ENCODE peak calls at places on chromosomes 5 and 9, in seven cellular contexts. D is body of pancreas, Z is heart left ventricle, N is H9, J is natural killer cell, B is tibial nerve, V is prostate gland. U is an unnamed sample.

GRCh38 chr9:85228111-85228855 is 513.5 kb downstream of the AGTPBP1 start:
- DNase-seq in D (no peak), Z (no peak), N (no peak), J (no peak), B (no peak), V (no peak), U (no peak)

GRCh38 chr5:6736106-6736505 is 22.9 kb downstream of the TENT4A start:
- DNase-seq in D (no peak), Z (no peak), N (no peak), J (no peak), B (no peak), V (no peak), U (peak; percentile 32)

GRCh38 chr9:37262410-37262809 is 142.0 kb downstream of the ZCCHC7 start:
- DNase-seq in D (peak; percentile 5), Z (no peak), N (no peak), J (no peak), B (no peak), V (no peak), U (no peak)

GRCh38 chr9:69325409-69326212 is 596 bp downstream of the ENTREP1 start:
- DNase-seq in D (peak; percentile 21), Z (peak; percentile 66), N (peak; percentile 52), J (no peak), B (no peak), V (peak; percentile 39), U (no peak)

GRCh38 chr9:99724640-99725039 is 97.0 kb upstream of the NR4A3 start:
- DNase-seq in D (no peak), Z (no peak), N (no peak), J (no peak), B (no peak), V (no peak), U (no peak)

GRCh38 chr5:38719916-38720315 is 125.9 kb upstream of the OSMR start:
- DNase-seq in D (no peak), Z (no peak), N (no peak), J (no peak), B (no peak), V (no peak), U (no peak)

GRCh38 chr5:181191526-181192336 is 13.3 kb downstream of the TRIM7 start:
- DNase-seq in D (peak; percentile 96), Z (peak; percentile 97), N (peak; percentile 95), J (peak; percentile 99), B (peak; percentile 93), V (peak; percentile 94), U (peak; percentile 99)

GRCh38 chr5:92678576-92679105 is 902.4 kb downstream of the NR2F1-AS1 start:
- DNase-seq in D (no peak), Z (no peak), N (no peak), J (no peak), B (no peak), V (no peak), U (no peak)

GRCh38 chr5:1666812-1667588 is 132.6 kb downstream of the MRPL36 start:
- DNase-seq in D (peak; percentile 32), Z (peak; percentile 57), N (peak; percentile 81), J (peak; percentile 53), B (no peak), V (peak; percentile 31), U (peak; percentile 89)

GRCh38 chr5:69049151-69049550 is 44.7 kb upstream of the SLC30A5 start:
- DNase-seq in D (no peak), Z (no peak), N (no peak), J (no peak), B (no peak), V (no peak), U (no peak)

GRCh38 chr9:2857564-2858198 is 13.8 kb upstream of the PUM3 start:
- DNase-seq in D (peak; percentile 81), Z (no peak), N (peak; percentile 55), J (no peak), B (peak; percentile 45), V (peak; percentile 65), U (peak; percentile 72)

DNA sequence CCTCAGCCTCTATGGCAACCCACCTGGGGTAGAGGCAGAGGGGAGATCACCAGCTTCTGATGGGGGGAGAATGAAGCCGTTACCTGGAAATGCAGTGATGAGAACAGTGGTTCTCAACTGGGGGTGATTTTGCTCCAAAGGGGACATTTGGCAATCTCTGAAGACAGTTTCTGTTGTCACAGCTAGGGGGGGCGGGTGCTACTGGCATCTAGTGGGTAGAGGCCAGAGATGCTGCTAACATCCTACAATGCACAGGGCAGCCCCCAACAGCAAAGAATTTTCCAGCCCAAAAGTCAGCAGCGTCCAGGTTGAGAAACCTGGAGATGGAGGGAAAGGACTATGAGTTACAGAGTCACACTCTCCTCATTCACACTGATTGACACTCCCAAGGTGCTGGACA is 84.5 kb downstream of the FGF1 start:
- DNase-seq in D (no peak), Z (no peak), N (no peak), J (no peak), B (no peak), V (no peak), U (no peak)
- TF ChIP-seq CTCF in D (no peak), Z (no peak), N (peak; percentile 51), J (no peak), B (no peak), V (no peak), U (no peak)

DNA sequence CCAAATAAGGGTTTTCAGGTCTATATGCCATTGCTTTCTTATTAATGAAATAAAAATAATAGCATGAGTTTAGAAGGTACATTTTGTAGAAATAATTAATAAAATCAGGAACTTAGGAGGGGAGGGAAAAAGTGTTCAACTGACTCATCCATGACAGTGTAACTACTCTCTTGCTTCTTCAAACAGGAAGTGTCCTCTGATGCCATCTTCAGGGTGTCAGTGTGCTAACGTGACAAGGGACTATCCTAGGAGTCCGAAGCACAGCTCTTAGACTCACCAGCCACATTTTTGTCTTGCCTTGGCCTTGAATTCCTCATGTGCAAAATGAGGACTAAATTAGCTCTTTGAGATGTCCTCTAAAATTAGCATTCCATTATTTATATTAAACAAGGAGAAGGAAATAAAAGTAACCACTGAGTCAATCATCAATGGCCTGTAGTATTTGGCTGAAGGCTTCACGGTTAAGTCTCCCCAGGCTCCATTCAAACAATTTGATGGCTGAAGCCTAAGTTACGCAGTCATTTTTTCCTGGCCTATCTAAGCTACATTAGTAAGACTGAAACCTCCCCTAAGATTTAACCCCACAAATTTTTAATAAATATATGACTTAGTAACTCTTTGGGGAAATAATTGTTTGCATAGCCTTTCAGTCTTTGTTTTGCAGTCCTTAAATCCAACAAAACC is 151.1 kb downstream of the ARL15 start:
- DNase-seq in D (no peak), Z (no peak), N (no peak), J (no peak), B (no peak), V (no peak), U (no peak)
- TF ChIP-seq CTCF in D (no peak), Z (no peak), N (peak; percentile 37), J (no peak), B (no peak), V (no peak), U (no peak)

GRCh38 chr5:123546657-123547056 is 34.7 kb downstream of the CSNK1G3 start:
- DNase-seq in D (no peak), Z (no peak), N (no peak), J (no peak), B (no peak), V (no peak), U (no peak)

GRCh38 chr5:123540534-123540933 is 28.6 kb downstream of the CSNK1G3 start:
- DNase-seq in D (no peak), Z (no peak), N (no peak), J (no peak), B (no peak), V (no peak), U (no peak)

GRCh38 chr5:123543438-123543837 is 31.5 kb downstream of the CSNK1G3 start:
- DNase-seq in D (no peak), Z (no peak), N (no peak), J (no peak), B (no peak), V (no peak), U (no peak)

GRCh38 chr5:123549256-123549904 is 37.4 kb downstream of the CSNK1G3 start:
- DNase-seq in D (no peak), Z (no peak), N (no peak), J (peak; percentile 64), B (no peak), V (no peak), U (no peak)

DNA sequence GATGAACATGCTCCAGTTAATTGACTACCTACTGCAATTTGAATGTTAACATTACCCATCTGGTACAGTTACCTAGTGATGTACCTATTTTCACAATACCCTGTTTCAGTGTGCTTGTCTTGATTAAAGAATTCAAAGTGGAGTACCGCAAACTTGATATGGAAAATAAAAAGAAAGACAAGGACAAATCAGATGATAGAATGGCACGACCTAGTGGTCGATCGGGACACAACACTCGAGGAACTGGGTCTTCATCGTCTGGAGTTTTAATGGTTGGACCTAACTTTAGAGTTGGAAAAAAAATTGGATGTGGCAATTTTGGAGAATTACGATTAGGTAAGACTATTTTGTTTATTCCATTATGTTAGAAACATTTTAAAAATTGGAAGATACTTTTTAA is 33.5 kb downstream of the CSNK1G3 start:
- DNase-seq in D (peak; percentile 7), Z (no peak), N (no peak), J (no peak), B (no peak), V (no peak), U (no peak)
- TF ChIP-seq CTCF in D (no peak), Z (peak; percentile 23), N (peak; percentile 72), J (peak; percentile 57), B (no peak), V (no peak), U (peak; percentile 65)

GRCh38 chr5:74684900-74685851 is at the start of gene HEXB:
- DNase-seq in D (peak; percentile 94), Z (peak; percentile 96), N (peak; percentile 94), J (peak; percentile 87), B (peak; percentile 83), V (peak; percentile 89), U (peak; percentile 86)
- TF ChIP-seq CTCF in D (no peak), Z (no peak), N (peak; percentile 16), J (no peak), B (no peak), V (no peak), U (peak; percentile 30)

DNA sequence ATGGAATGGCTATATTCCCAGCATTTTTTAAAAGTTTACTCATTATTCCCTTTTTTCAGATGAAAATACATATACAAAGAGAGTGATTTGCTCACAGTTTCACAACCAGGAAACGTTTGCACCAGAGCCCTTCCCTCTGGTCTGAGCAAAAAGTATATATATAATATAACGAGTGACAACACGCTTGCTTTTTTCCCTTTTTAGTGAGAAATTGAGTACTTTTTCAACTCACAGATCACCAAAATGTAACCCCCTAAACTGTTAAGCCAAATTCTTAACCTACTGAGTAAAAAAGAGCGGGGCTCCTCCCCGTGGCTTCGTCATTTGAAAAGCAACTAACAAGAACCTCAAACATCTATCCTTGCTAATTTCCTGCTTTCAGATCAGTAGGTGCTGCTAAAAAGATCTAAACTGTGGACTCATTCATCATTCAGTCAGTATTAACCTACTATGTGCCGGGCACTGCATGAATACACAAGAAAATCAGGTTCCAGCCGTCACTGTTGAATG is 955 bp upstream of the PTBP3 start:
- DNase-seq in D (peak; percentile 26), Z (no peak), N (no peak), J (no peak), B (no peak), V (peak; percentile 21), U (no peak)
- TF ChIP-seq CTCF in D (no peak), Z (no peak), N (no peak), J (no peak), B (no peak), V (no peak), U (no peak)

DNA sequence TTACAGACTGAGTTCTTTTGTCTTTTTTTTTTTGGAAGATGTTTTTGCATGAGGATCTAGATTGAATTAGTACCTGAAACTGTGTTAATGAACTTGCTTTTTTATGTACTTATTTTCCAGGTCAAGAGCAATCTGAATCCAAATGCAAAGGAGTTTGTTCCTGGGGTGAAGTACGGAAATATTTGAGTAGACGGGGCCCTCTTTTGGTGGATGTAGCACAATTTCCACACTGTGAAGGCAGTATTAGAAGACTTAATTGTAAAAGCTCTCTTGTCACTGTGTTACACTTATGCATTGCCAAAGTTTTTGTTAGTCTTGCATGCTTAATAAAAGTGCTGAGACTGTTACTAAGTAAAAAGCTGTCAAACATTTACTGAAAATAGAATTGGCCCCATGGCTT is 14.5 kb downstream of the SLC23A1 start:
- DNase-seq in D (no peak), Z (no peak), N (no peak), J (no peak), B (no peak), V (no peak), U (no peak)
- TF ChIP-seq CTCF in D (no peak), Z (no peak), N (peak; percentile 27), J (no peak), B (no peak), V (no peak), U (peak; percentile 20)

U was measured in type B pancreatic cell.